ENCODE peak calls at places on chromosomes 1 and 21, in six cellular contexts. One of them, this sample, is unnamed.

GRCh38 chr1:17209446-17209845 is 4.5 kb downstream of the PADI1 start:
- DNase-seq in AG09319: no peak
- DNase-seq in A172: no peak
- DNase-seq in T-helper 9 cell: no peak
- DNase-seq in stimulated activated naive CD4-positive, alpha-beta T cell treated with Interleukin-2 at 50 U/mL for 16 hours: no peak
- DNase-seq in midbrain: no peak
- DNase-seq in this sample: no peak

GRCh38 chr1:216766633-216767325 is 43.5 kb upstream of the ESRRG start:
- DNase-seq in AG09319: no peak
- DNase-seq in A172: peak
- DNase-seq in T-helper 9 cell: no peak
- DNase-seq in stimulated activated naive CD4-positive, alpha-beta T cell treated with Interleukin-2 at 50 U/mL for 16 hours: no peak
- DNase-seq in midbrain: no peak
- DNase-seq in this sample: peak

GRCh38 chr1:170623171-170623570 is 40.8 kb upstream of the PRRX1 start:
- DNase-seq in AG09319: peak
- DNase-seq in A172: peak
- DNase-seq in T-helper 9 cell: no peak
- DNase-seq in stimulated activated naive CD4-positive, alpha-beta T cell treated with Interleukin-2 at 50 U/mL for 16 hours: no peak
- DNase-seq in midbrain: no peak
- DNase-seq in this sample: peak

GRCh38 chr1:2229032-2229920 is 1.2 kb downstream of the SKI start:
- DNase-seq in AG09319: no peak
- DNase-seq in A172: no peak
- DNase-seq in T-helper 9 cell: peak
- DNase-seq in stimulated activated naive CD4-positive, alpha-beta T cell treated with Interleukin-2 at 50 U/mL for 16 hours: peak
- DNase-seq in midbrain: peak
- DNase-seq in this sample: peak

GRCh38 chr1:90000934-90001676 is 6.2 kb downstream of the ZNF326 start:
- DNase-seq in AG09319: no peak
- DNase-seq in A172: no peak
- DNase-seq in T-helper 9 cell: no peak
- DNase-seq in stimulated activated naive CD4-positive, alpha-beta T cell treated with Interleukin-2 at 50 U/mL for 16 hours: no peak
- DNase-seq in midbrain: no peak
- DNase-seq in this sample: peak

GRCh38 chr1:202644219-202645096 is 65.8 kb downstream of the SYT2 start:
- DNase-seq in AG09319: no peak
- DNase-seq in A172: no peak
- DNase-seq in T-helper 9 cell: no peak
- DNase-seq in stimulated activated naive CD4-positive, alpha-beta T cell treated with Interleukin-2 at 50 U/mL for 16 hours: no peak
- DNase-seq in midbrain: no peak
- DNase-seq in this sample: no peak

GRCh38 chr1:167926486-167926997 is 9.9 kb upstream of the DCAF6 start:
- DNase-seq in AG09319: no peak
- DNase-seq in A172: no peak
- DNase-seq in T-helper 9 cell: no peak
- DNase-seq in stimulated activated naive CD4-positive, alpha-beta T cell treated with Interleukin-2 at 50 U/mL for 16 hours: no peak
- DNase-seq in midbrain: no peak
- DNase-seq in this sample: no peak

GRCh38 chr1:85198864-85199263 is 2.0 kb downstream of the SYDE2 start:
- DNase-seq in AG09319: no peak
- DNase-seq in A172: no peak
- DNase-seq in T-helper 9 cell: no peak
- DNase-seq in stimulated activated naive CD4-positive, alpha-beta T cell treated with Interleukin-2 at 50 U/mL for 16 hours: no peak
- DNase-seq in midbrain: no peak
- DNase-seq in this sample: no peak

GRCh38 chr1:23837905-23838304 is 12.7 kb upstream of the HMGCL start:
- DNase-seq in AG09319: no peak
- DNase-seq in A172: no peak
- DNase-seq in T-helper 9 cell: no peak
- DNase-seq in stimulated activated naive CD4-positive, alpha-beta T cell treated with Interleukin-2 at 50 U/mL for 16 hours: no peak
- DNase-seq in midbrain: no peak
- DNase-seq in this sample: no peak

GRCh38 chr1:53766766-53767409 is 27.9 kb upstream of the GLIS1 start:
- DNase-seq in AG09319: no peak
- DNase-seq in A172: peak
- DNase-seq in T-helper 9 cell: no peak
- DNase-seq in stimulated activated naive CD4-positive, alpha-beta T cell treated with Interleukin-2 at 50 U/mL for 16 hours: no peak
- DNase-seq in midbrain: no peak
- DNase-seq in this sample: peak

GRCh38 chr1:156920233-156921052 is at the start of gene LRRC71:
- DNase-seq in AG09319: peak
- DNase-seq in A172: no peak
- DNase-seq in T-helper 9 cell: peak
- DNase-seq in stimulated activated naive CD4-positive, alpha-beta T cell treated with Interleukin-2 at 50 U/mL for 16 hours: peak
- DNase-seq in midbrain: peak
- DNase-seq in this sample: peak

GRCh38 chr1:12591267-12591938 is 26.6 kb downstream of the DHRS3 start:
- DNase-seq in AG09319: no peak
- DNase-seq in A172: no peak
- DNase-seq in T-helper 9 cell: no peak
- DNase-seq in stimulated activated naive CD4-positive, alpha-beta T cell treated with Interleukin-2 at 50 U/mL for 16 hours: no peak
- DNase-seq in midbrain: no peak
- DNase-seq in this sample: no peak

GRCh38 chr1:166730299-166730888 is 108.9 kb upstream of the POGK start:
- DNase-seq in AG09319: no peak
- DNase-seq in A172: peak
- DNase-seq in T-helper 9 cell: no peak
- DNase-seq in stimulated activated naive CD4-positive, alpha-beta T cell treated with Interleukin-2 at 50 U/mL for 16 hours: no peak
- DNase-seq in midbrain: no peak
- DNase-seq in this sample: peak

GRCh38 chr1:15283500-15283899 is 36.5 kb downstream of the FHAD1 start:
- DNase-seq in AG09319: no peak
- DNase-seq in A172: peak
- DNase-seq in T-helper 9 cell: no peak
- DNase-seq in stimulated activated naive CD4-positive, alpha-beta T cell treated with Interleukin-2 at 50 U/mL for 16 hours: no peak
- DNase-seq in midbrain: no peak
- DNase-seq in this sample: peak

GRCh38 chr1:109392788-109393580 is 4.7 kb downstream of the SORT1 start:
- DNase-seq in AG09319: no peak
- DNase-seq in A172: no peak
- DNase-seq in T-helper 9 cell: no peak
- DNase-seq in stimulated activated naive CD4-positive, alpha-beta T cell treated with Interleukin-2 at 50 U/mL for 16 hours: no peak
- DNase-seq in midbrain: peak
- DNase-seq in this sample: peak

GRCh38 chr1:98792123-98792522 is 130.6 kb downstream of the SNX7 start:
- DNase-seq in AG09319: no peak
- DNase-seq in A172: no peak
- DNase-seq in T-helper 9 cell: no peak
- DNase-seq in stimulated activated naive CD4-positive, alpha-beta T cell treated with Interleukin-2 at 50 U/mL for 16 hours: no peak
- DNase-seq in midbrain: no peak
- DNase-seq in this sample: no peak

GRCh38 chr1:233172201-233172600 is 123.3 kb downstream of the PCNX2 start:
- DNase-seq in AG09319: no peak
- DNase-seq in A172: peak
- DNase-seq in T-helper 9 cell: no peak
- DNase-seq in stimulated activated naive CD4-positive, alpha-beta T cell treated with Interleukin-2 at 50 U/mL for 16 hours: no peak
- DNase-seq in midbrain: no peak
- DNase-seq in this sample: peak

GRCh38 chr1:109275706-109276345 is 7.1 kb downstream of the PSRC1 start:
- DNase-seq in AG09319: no peak
- DNase-seq in A172: peak
- DNase-seq in T-helper 9 cell: no peak
- DNase-seq in stimulated activated naive CD4-positive, alpha-beta T cell treated with Interleukin-2 at 50 U/mL for 16 hours: no peak
- DNase-seq in midbrain: no peak
- DNase-seq in this sample: peak

GRCh38 chr1:64403331-64403730 is 66.6 kb upstream of the CACHD1 start:
- DNase-seq in AG09319: no peak
- DNase-seq in A172: peak
- DNase-seq in T-helper 9 cell: no peak
- DNase-seq in stimulated activated naive CD4-positive, alpha-beta T cell treated with Interleukin-2 at 50 U/mL for 16 hours: no peak
- DNase-seq in midbrain: no peak
- DNase-seq in this sample: peak

GRCh38 chr1:170162385-170163226 is 16.8 kb downstream of the NTMT2 start:
- DNase-seq in AG09319: peak
- DNase-seq in A172: peak
- DNase-seq in T-helper 9 cell: no peak
- DNase-seq in stimulated activated naive CD4-positive, alpha-beta T cell treated with Interleukin-2 at 50 U/mL for 16 hours: no peak
- DNase-seq in midbrain: no peak
- DNase-seq in this sample: peak

GRCh38 chr1:15919316-15919715 is 56.6 kb downstream of the ZBTB17 start:
- DNase-seq in AG09319: no peak
- DNase-seq in A172: peak
- DNase-seq in T-helper 9 cell: no peak
- DNase-seq in stimulated activated naive CD4-positive, alpha-beta T cell treated with Interleukin-2 at 50 U/mL for 16 hours: peak
- DNase-seq in midbrain: no peak
- DNase-seq in this sample: peak

GRCh38 chr1:153212201-153212600 is 5.2 kb upstream of the PRR9 start:
- DNase-seq in AG09319: no peak
- DNase-seq in A172: no peak
- DNase-seq in T-helper 9 cell: no peak
- DNase-seq in stimulated activated naive CD4-positive, alpha-beta T cell treated with Interleukin-2 at 50 U/mL for 16 hours: no peak
- DNase-seq in midbrain: no peak
- DNase-seq in this sample: no peak

GRCh38 chr1:159338018-159338417 is 35.9 kb downstream of the FCER1A start:
- DNase-seq in AG09319: no peak
- DNase-seq in A172: no peak
- DNase-seq in T-helper 9 cell: no peak
- DNase-seq in stimulated activated naive CD4-positive, alpha-beta T cell treated with Interleukin-2 at 50 U/mL for 16 hours: no peak
- DNase-seq in midbrain: no peak
- DNase-seq in this sample: no peak

GRCh38 chr1:23462766-23463165 is 21.2 kb downstream of the ASAP3 start:
- DNase-seq in AG09319: no peak
- DNase-seq in A172: no peak
- DNase-seq in T-helper 9 cell: no peak
- DNase-seq in stimulated activated naive CD4-positive, alpha-beta T cell treated with Interleukin-2 at 50 U/mL for 16 hours: no peak
- DNase-seq in midbrain: no peak
- DNase-seq in this sample: no peak

GRCh38 chr21:41422546-41423372 is 3.3 kb upstream of the MX1 start:
- DNase-seq in AG09319: no peak
- DNase-seq in A172: no peak
- DNase-seq in T-helper 9 cell: no peak
- DNase-seq in stimulated activated naive CD4-positive, alpha-beta T cell treated with Interleukin-2 at 50 U/mL for 16 hours: no peak
- DNase-seq in midbrain: no peak
- DNase-seq in this sample: no peak

GRCh38 chr21:36661511-36662309 is 37.2 kb upstream of the SIM2 start:
- DNase-seq in AG09319: no peak
- DNase-seq in A172: peak
- DNase-seq in T-helper 9 cell: no peak
- DNase-seq in stimulated activated naive CD4-positive, alpha-beta T cell treated with Interleukin-2 at 50 U/mL for 16 hours: no peak
- DNase-seq in midbrain: peak
- DNase-seq in this sample: peak

GRCh38 chr1:226125831-226126230 is 60.7 kb downstream of the ACBD3 start:
- DNase-seq in AG09319: no peak
- DNase-seq in A172: no peak
- DNase-seq in T-helper 9 cell: no peak
- DNase-seq in stimulated activated naive CD4-positive, alpha-beta T cell treated with Interleukin-2 at 50 U/mL for 16 hours: no peak
- DNase-seq in midbrain: no peak
- DNase-seq in this sample: no peak

GRCh38 chr1:235357485-235358378 is 9.5 kb upstream of the TBCE start:
- DNase-seq in AG09319: no peak
- DNase-seq in A172: no peak
- DNase-seq in T-helper 9 cell: no peak
- DNase-seq in stimulated activated naive CD4-positive, alpha-beta T cell treated with Interleukin-2 at 50 U/mL for 16 hours: no peak
- DNase-seq in midbrain: no peak
- DNase-seq in this sample: no peak

GRCh38 chr1:230798187-230798484 is 50.9 kb downstream of the CAPN9 start:
- DNase-seq in AG09319: no peak
- DNase-seq in A172: no peak
- DNase-seq in T-helper 9 cell: no peak
- DNase-seq in stimulated activated naive CD4-positive, alpha-beta T cell treated with Interleukin-2 at 50 U/mL for 16 hours: no peak
- DNase-seq in midbrain: no peak
- DNase-seq in this sample: no peak

GRCh38 chr1:170698711-170699275 is 34.9 kb downstream of the PRRX1 start:
- DNase-seq in AG09319: no peak
- DNase-seq in A172: peak
- DNase-seq in T-helper 9 cell: no peak
- DNase-seq in stimulated activated naive CD4-positive, alpha-beta T cell treated with Interleukin-2 at 50 U/mL for 16 hours: no peak
- DNase-seq in midbrain: peak
- DNase-seq in this sample: peak